ENCODE peak calls at places on chromosomes 7 and 10, in four cellular contexts. H is trophoblast cell, V is neuronal stem cell, T is IMR-90. Q is an unnamed sample.

GRCh38 chr10:16716051-16716450 is 101.2 kb downstream of the RSU1 start:
- DNase-seq in H (no peak), V (no peak), T (no peak), Q (no peak)

GRCh38 chr10:6059506-6059905 is 2.7 kb downstream of the IL2RA start:
- DNase-seq in H (no peak), V (no peak), T (no peak), Q (no peak)

GRCh38 chr7:36286688-36287087 is 103.0 kb upstream of the ANLN start:
- DNase-seq in H (no peak), V (no peak), T (no peak), Q (no peak)

GRCh38 chr7:158145370-158145769 is 442.3 kb downstream of the PTPRN2 start:
- DNase-seq in H (no peak), V (no peak), T (no peak), Q (no peak)

GRCh38 chr7:26156454-26157365 is 4.7 kb downstream of the NFE2L3 start:
- DNase-seq in H (peak), V (no peak), T (peak), Q (peak)

GRCh38 chr10:317219-317868 is 182.1 kb downstream of the ZMYND11 start:
- DNase-seq in H (no peak), V (no peak), T (peak), Q (peak)

GRCh38 chr7:114130860-114131259 is 212.1 kb upstream of the PPP1R3A start:
- DNase-seq in H (no peak), V (no peak), T (no peak), Q (no peak)

GRCh38 chr7:110119883-110120581 is 970.9 kb upstream of the LRRN3 start:
- DNase-seq in H (no peak), V (no peak), T (peak), Q (peak)

GRCh38 chr7:791481-791880 is 40.8 kb upstream of the SUN1 start:
- DNase-seq in H (no peak), V (no peak), T (no peak), Q (no peak)

GRCh38 chr10:132877473-132877872 is 64.9 kb downstream of the CFAP46 start:
- DNase-seq in H (no peak), V (no peak), T (no peak), Q (no peak)

GRCh38 chr7:138919912-138920311 is 61.3 kb downstream of the KIAA1549 start:
- DNase-seq in H (no peak), V (no peak), T (no peak), Q (no peak)

GRCh38 chr10:108913300-108913699 is 1010.0 kb downstream of the XPNPEP1 start:
- DNase-seq in H (no peak), V (no peak), T (no peak), Q (no peak)

GRCh38 chr10:43715334-43715733 is 66.7 kb upstream of the ZNF32 start:
- DNase-seq in H (no peak), V (no peak), T (no peak), Q (no peak)

GRCh38 chr10:16606923-16607322 is 85.2 kb upstream of the C1QL3 start:
- DNase-seq in H (no peak), V (no peak), T (no peak), Q (no peak)

GRCh38 chr10:33116293-33116697 is 158.3 kb upstream of the ITGB1 start:
- DNase-seq in H (no peak), V (peak), T (peak), Q (peak)

GRCh38 chr10:95309958-95310357 is 19.2 kb upstream of the PDLIM1 start:
- DNase-seq in H (no peak), V (no peak), T (no peak), Q (no peak)

GRCh38 chr10:11012880-11013279 is 4.8 kb upstream of the CELF2 start:
- DNase-seq in H (no peak), V (no peak), T (no peak), Q (no peak)

GRCh38 chr7:127532736-127533135 is 52.7 kb downstream of the GCC1 start:
- DNase-seq in H (no peak), V (no peak), T (no peak), Q (no peak)

GRCh38 chr10:95297402-95297801 is 6.6 kb upstream of the PDLIM1 start:
- DNase-seq in H (no peak), V (no peak), T (no peak), Q (no peak)

GRCh38 chr10:101226888-101227736 is 2.2 kb downstream of the LBX1 start:
- DNase-seq in H (no peak), V (no peak), T (no peak), Q (no peak)

GRCh38 chr7:48112431-48113165 is 23.5 kb downstream of the UPP1 start:
- DNase-seq in H (no peak), V (no peak), T (peak), Q (no peak)

GRCh38 chr10:131310904-131311660 is 439 bp downstream of the TCERG1L start:
- DNase-seq in H (no peak), V (no peak), T (no peak), Q (no peak)

GRCh38 chr10:19014034-19014433 is 34.6 kb upstream of the MALRD1 start:
- DNase-seq in H (peak), V (no peak), T (peak), Q (no peak)

GRCh38 chr10:70593513-70593890 is 9.0 kb downstream of the PRF1 start:
- DNase-seq in H (no peak), V (no peak), T (no peak), Q (no peak)

GRCh38 chr10:13019280-13019679 is 17.8 kb upstream of the CCDC3 start:
- DNase-seq in H (no peak), V (no peak), T (no peak), Q (no peak)

GRCh38 chr10:61627266-61627665 is 35.5 kb upstream of the CABCOCO1 start:
- DNase-seq in H (no peak), V (no peak), T (peak), Q (no peak)

GRCh38 chr10:96587255-96588059 is 645 bp upstream of the TM9SF3 start:
- DNase-seq in H (peak), V (no peak), T (peak), Q (peak)

GRCh38 chr10:103859161-103860141 is 4.1 kb upstream of the SH3PXD2A start:
- DNase-seq in H (peak), V (peak), T (peak), Q (peak)

GRCh38 chr7:104621332-104621731 is 292.9 kb downstream of the LHFPL3 start:
- DNase-seq in H (no peak), V (no peak), T (no peak), Q (no peak)

GRCh38 chr7:55413442-55413841 is 48.3 kb downstream of the LANCL2 start:
- DNase-seq in H (no peak), V (no peak), T (no peak), Q (no peak)

GRCh38 chr10:194281-194680 is 59.0 kb downstream of the ZMYND11 start:
- DNase-seq in H (no peak), V (no peak), T (no peak), Q (no peak)

GRCh38 chr10:77372400-77372799 is 265.2 kb downstream of the KCNMA1 start:
- DNase-seq in H (no peak), V (no peak), T (no peak), Q (no peak)

GRCh38 chr7:23106801-23107713 is 1.5 kb downstream of the KLHL7 start:
- DNase-seq in H (no peak), V (no peak), T (peak), Q (peak)

GRCh38 chr7:130486114-130486962 is 5.5 kb upstream of the MEST start:
- DNase-seq in H (peak), V (peak), T (no peak), Q (no peak)

GRCh38 chr10:15585303-15585715 is 134.4 kb downstream of the ITGA8 start:
- DNase-seq in H (peak), V (peak), T (peak), Q (peak)
- H4K8ac ChIP-seq in H (no peak), V (no peak), T (peak), Q (no peak)

DNA sequence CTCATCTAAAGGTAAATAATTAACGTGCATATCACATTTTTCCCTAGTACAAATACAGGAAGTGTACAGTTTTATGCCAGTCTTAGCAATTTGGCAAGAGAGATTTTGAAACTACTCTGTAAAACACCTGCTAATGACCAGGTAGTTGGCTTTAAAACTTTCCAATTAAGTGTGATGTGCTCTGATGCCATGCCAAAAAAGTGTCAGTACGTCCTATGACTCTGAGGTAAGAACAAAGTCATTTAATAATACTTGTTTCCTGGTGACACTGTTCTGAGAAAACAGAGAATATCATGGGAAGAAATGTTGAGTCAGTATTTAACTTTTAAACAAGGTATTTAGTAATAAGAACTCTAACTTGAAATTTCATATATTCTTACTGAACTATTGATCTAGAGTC is 9.6 kb downstream of the PDZD8 start:
- DNase-seq in H (no peak), V (no peak), T (no peak), Q (no peak)
- H3K27ac ChIP-seq in H (no peak), V (no peak), T (no peak), Q (peak)

DNA sequence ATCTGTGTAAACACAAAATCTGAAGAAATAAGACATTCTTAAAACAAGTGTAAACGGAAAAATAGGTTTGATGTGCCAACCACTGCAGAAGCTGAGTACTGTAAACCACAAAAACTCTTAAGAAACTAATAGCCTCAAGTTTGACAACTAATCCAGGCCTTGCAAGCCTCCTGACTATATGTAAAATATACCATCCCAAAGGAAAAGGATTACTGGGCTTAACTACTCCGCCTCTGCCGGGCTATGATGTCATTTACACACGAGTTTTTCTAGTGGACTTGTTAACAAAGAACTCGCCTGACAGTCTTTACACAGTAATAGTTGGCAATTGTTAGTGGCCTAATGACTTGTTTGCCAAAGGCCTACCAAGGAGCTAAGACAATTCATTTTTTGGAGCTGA is 2.1 kb downstream of the KIF5B start:
- DNase-seq in H (no peak), V (peak), T (peak), Q (peak)
- H3K4me3 ChIP-seq in H (no peak), V (peak), T (peak), Q (peak)

GRCh38 chr10:124073642-124074377 is 19.6 kb downstream of the CHST15 start:
- DNase-seq in H (no peak), V (no peak), T (no peak), Q (no peak)
- H4K8ac ChIP-seq in H (no peak), V (no peak), T (no peak), Q (no peak)